ENCODE peak calls at places on chromosomes 7 and 10, in nine cellular contexts. One of them, this sample, is unnamed.

GRCh38 chr10:79079490-79080355 is 11.0 kb downstream of the ZMIZ1 start:
- DNase-seq in GM04504: peak
- DNase-seq in right cardiac atrium: peak
- DNase-seq in activated naive CD4-positive, alpha-beta T cell: no peak
- DNase-seq in astrocyte of the spinal cord: peak
- DNase-seq in stromal cell of bone marrow: no peak
- DNase-seq in HL-60: no peak
- DNase-seq in ACHN: no peak
- DNase-seq in OCI-M1: no peak
- DNase-seq in this sample: no peak

GRCh38 chr10:112755446-112756117 is 194.5 kb upstream of the TCF7L2 start:
- DNase-seq in right cardiac atrium: no peak
- DNase-seq in astrocyte of the spinal cord: no peak
- DNase-seq in HL-60: no peak
- DNase-seq in stromal cell of bone marrow: no peak
- DNase-seq in activated naive CD4-positive, alpha-beta T cell: no peak
- DNase-seq in OCI-M1: no peak
- DNase-seq in GM04504: no peak
- DNase-seq in ACHN: no peak
- DNase-seq in this sample: no peak

GRCh38 chr10:24150853-24151252 is 58.1 kb upstream of the KIAA1217 start:
- DNase-seq in HL-60: no peak
- DNase-seq in OCI-M1: no peak
- DNase-seq in stromal cell of bone marrow: no peak
- DNase-seq in activated naive CD4-positive, alpha-beta T cell: no peak
- DNase-seq in ACHN: no peak
- DNase-seq in GM04504: no peak
- DNase-seq in right cardiac atrium: no peak
- DNase-seq in astrocyte of the spinal cord: no peak
- DNase-seq in this sample: no peak

GRCh38 chr7:158816995-158817394 is 12.3 kb downstream of the ESYT2 start:
- DNase-seq in ACHN: peak
- DNase-seq in stromal cell of bone marrow: no peak
- DNase-seq in OCI-M1: no peak
- DNase-seq in right cardiac atrium: no peak
- DNase-seq in GM04504: no peak
- DNase-seq in activated naive CD4-positive, alpha-beta T cell: no peak
- DNase-seq in astrocyte of the spinal cord: no peak
- DNase-seq in HL-60: no peak
- DNase-seq in this sample: no peak

GRCh38 chr10:10910634-10911033 is 107.0 kb upstream of the CELF2 start:
- DNase-seq in activated naive CD4-positive, alpha-beta T cell: no peak
- DNase-seq in GM04504: no peak
- DNase-seq in astrocyte of the spinal cord: no peak
- DNase-seq in OCI-M1: no peak
- DNase-seq in ACHN: peak
- DNase-seq in right cardiac atrium: no peak
- DNase-seq in HL-60: no peak
- DNase-seq in stromal cell of bone marrow: no peak
- DNase-seq in this sample: no peak

GRCh38 chr10:77580500-77580899 is 57.1 kb downstream of the KCNMA1 start:
- DNase-seq in HL-60: no peak
- DNase-seq in stromal cell of bone marrow: no peak
- DNase-seq in OCI-M1: no peak
- DNase-seq in ACHN: no peak
- DNase-seq in right cardiac atrium: no peak
- DNase-seq in activated naive CD4-positive, alpha-beta T cell: no peak
- DNase-seq in GM04504: no peak
- DNase-seq in astrocyte of the spinal cord: no peak
- DNase-seq in this sample: no peak

GRCh38 chr10:44364566-44364965 is 20.3 kb downstream of the CXCL12 start:
- DNase-seq in stromal cell of bone marrow: no peak
- DNase-seq in activated naive CD4-positive, alpha-beta T cell: no peak
- DNase-seq in astrocyte of the spinal cord: no peak
- DNase-seq in OCI-M1: no peak
- DNase-seq in GM04504: no peak
- DNase-seq in ACHN: no peak
- DNase-seq in right cardiac atrium: no peak
- DNase-seq in HL-60: no peak
- DNase-seq in this sample: peak

GRCh38 chr7:12467837-12468236 is 64.2 kb upstream of the VWDE start:
- DNase-seq in OCI-M1: no peak
- DNase-seq in GM04504: no peak
- DNase-seq in ACHN: no peak
- DNase-seq in stromal cell of bone marrow: no peak
- DNase-seq in astrocyte of the spinal cord: no peak
- DNase-seq in activated naive CD4-positive, alpha-beta T cell: no peak
- DNase-seq in right cardiac atrium: no peak
- DNase-seq in HL-60: no peak
- DNase-seq in this sample: no peak

GRCh38 chr7:3955751-3956696 is 655.0 kb downstream of the SDK1 start:
- DNase-seq in GM04504: no peak
- DNase-seq in right cardiac atrium: no peak
- DNase-seq in astrocyte of the spinal cord: peak
- DNase-seq in activated naive CD4-positive, alpha-beta T cell: no peak
- DNase-seq in stromal cell of bone marrow: no peak
- DNase-seq in HL-60: no peak
- DNase-seq in ACHN: peak
- DNase-seq in OCI-M1: no peak
- DNase-seq in this sample: no peak

GRCh38 chr10:42898037-42898960 is 115.7 kb downstream of the BMS1 start:
- DNase-seq in GM04504: no peak
- DNase-seq in right cardiac atrium: no peak
- DNase-seq in stromal cell of bone marrow: no peak
- DNase-seq in OCI-M1: no peak
- DNase-seq in ACHN: no peak
- DNase-seq in astrocyte of the spinal cord: no peak
- DNase-seq in activated naive CD4-positive, alpha-beta T cell: no peak
- DNase-seq in HL-60: no peak
- DNase-seq in this sample: no peak

GRCh38 chr7:14018751-14019150 is 29.3 kb upstream of the ETV1 start:
- DNase-seq in HL-60: no peak
- DNase-seq in GM04504: no peak
- DNase-seq in activated naive CD4-positive, alpha-beta T cell: no peak
- DNase-seq in ACHN: no peak
- DNase-seq in stromal cell of bone marrow: no peak
- DNase-seq in OCI-M1: no peak
- DNase-seq in right cardiac atrium: no peak
- DNase-seq in astrocyte of the spinal cord: no peak
- DNase-seq in this sample: no peak

This sample was measured in spleen.